ENCODE peak calls at places on chromosomes 13 and 19, in nine cellular contexts. H is T-helper 1 cell, B is tibial nerve, T is endothelial cell of umbilical vein, E is body of pancreas, Q is anterior cingulate cortex, N is substantia nigra, M is foreskin fibroblast, D is endothelial cell. C is an unnamed sample.

GRCh38 chr13:33070713-33071112 is 54.5 kb downstream of the KL start:
- DNase-seq in H (no peak), B (no peak), T (no peak), E (no peak), Q (no peak), N (no peak), M (no peak), D (no peak), C (no peak)

GRCh38 chr19:3343619-3344502 is 22.5 kb upstream of the NFIC start:
- DNase-seq in H (no peak), B (peak), T (peak), E (peak), Q (peak), N (peak), M (peak), D (no peak), C (no peak)

GRCh38 chr19:31505596-31505910 is 156.3 kb upstream of the TSHZ3 start:
- DNase-seq in H (no peak), B (no peak), T (no peak), E (no peak), Q (no peak), N (no peak), M (no peak), D (no peak), C (no peak)

GRCh38 chr13:99911965-99912566 is 59.5 kb downstream of the ZIC5 start:
- DNase-seq in H (no peak), B (no peak), T (no peak), E (no peak), Q (no peak), N (no peak), M (no peak), D (no peak), C (no peak)

GRCh38 chr13:106530209-106530906 is 5.1 kb downstream of the EFNB2 start:
- DNase-seq in H (no peak), B (no peak), T (peak), E (no peak), Q (no peak), N (no peak), M (peak), D (no peak), C (peak)

GRCh38 chr13:30441304-30441703 is 19.0 kb downstream of the UBE2L5 start:
- DNase-seq in H (no peak), B (no peak), T (no peak), E (no peak), Q (no peak), N (no peak), M (no peak), D (no peak), C (no peak)

GRCh38 chr13:73168993-73169401 is 110.2 kb downstream of the KLF5 start:
- DNase-seq in H (no peak), B (no peak), T (no peak), E (no peak), Q (no peak), N (no peak), M (peak), D (no peak), C (no peak)

GRCh38 chr19:29477831-29478577 is 47.8 kb upstream of the VSTM2B start:
- DNase-seq in H (no peak), B (no peak), T (no peak), E (no peak), Q (no peak), N (no peak), M (no peak), D (no peak), C (no peak)

GRCh38 chr13:33279898-33280549 is 5.5 kb downstream of the STARD13 start:
- DNase-seq in H (no peak), B (no peak), T (peak), E (no peak), Q (no peak), N (no peak), M (peak), D (no peak), C (no peak)